ENCODE peak calls at places on chromosomes 11 and 22, in ten cellular contexts. C is endodermal cell, S is heart right ventricle, P is nephron progenitor cell, J is left ventricle myocardium inferior, G is cardiac muscle cell, Q is fibroblast of lung, X is dorsolateral prefrontal cortex, H is uterus, D is progenitor cell of endocrine pancreas. I is an unnamed sample.

GRCh38 chr22:43426816-43427215 is 15.0 kb downstream of the MPPED1 start:
- DNase-seq in X (no peak), G (no peak), S (no peak), Q (no peak), J (no peak), P (no peak), D (no peak), H (no peak), C (no peak), I (no peak)

GRCh38 chr11:68615657-68616056 is 68.7 kb upstream of the GAL start:
- DNase-seq in S (no peak), P (no peak), G (no peak), J (no peak), Q (no peak), X (no peak), H (no peak), D (no peak), C (no peak), I (no peak)

GRCh38 chr11:12802418-12803085 is 128.3 kb downstream of the TEAD1 start:
- DNase-seq in P (no peak), J (no peak), D (no peak), G (peak), Q (peak), S (peak), X (no peak), H (peak), C (no peak), I (no peak)

GRCh38 chr11:121807051-121807450 is 309.0 kb downstream of the BLID start:
- DNase-seq in H (no peak), X (no peak), P (no peak), G (no peak), D (no peak), S (no peak), Q (no peak), C (no peak), J (no peak), I (no peak)

GRCh38 chr11:47000033-47000432 is 63.5 kb downstream of the CSTPP1 start:
- DNase-seq in S (no peak), Q (peak), X (no peak), H (no peak), J (no peak), D (no peak), P (no peak), C (no peak), G (peak), I (no peak)

GRCh38 chr11:11397043-11397415 is 44.0 kb upstream of the CSNK2A3 start:
- DNase-seq in D (no peak), S (no peak), Q (peak), J (no peak), X (no peak), P (no peak), C (no peak), H (no peak), G (peak), I (no peak)

GRCh38 chr11:35478411-35479139 is 46.8 kb downstream of the PAMR1 start:
- DNase-seq in Q (peak), P (no peak), X (peak), D (no peak), G (peak), C (no peak), J (no peak), H (peak), S (peak), I (no peak)

GRCh38 chr11:33310720-33311500 is 53.7 kb downstream of the HIPK3 start:
- DNase-seq in H (no peak), Q (peak), P (no peak), C (no peak), J (no peak), X (no peak), S (no peak), G (peak), D (no peak), I (no peak)

GRCh38 chr11:121408830-121409229 is 43.3 kb upstream of the SORL1 start:
- DNase-seq in D (no peak), S (no peak), X (no peak), G (no peak), P (no peak), H (no peak), Q (no peak), C (no peak), J (no peak), I (no peak)

GRCh38 chr11:117305145-117305544 is 10.9 kb downstream of the BACE1 start:
- DNase-seq in Q (no peak), X (no peak), C (no peak), D (no peak), G (no peak), H (no peak), P (no peak), J (no peak), S (no peak), I (no peak)

GRCh38 chr11:95659088-95659487 is 130.5 kb downstream of the FAM76B start:
- DNase-seq in C (no peak), P (no peak), D (no peak), G (no peak), S (no peak), Q (peak), X (no peak), J (no peak), H (no peak), I (no peak)

GRCh38 chr11:78054971-78055370 is 8.7 kb upstream of the THRSP start:
- DNase-seq in H (no peak), C (no peak), D (no peak), Q (no peak), S (no peak), G (no peak), X (no peak), P (no peak), J (no peak), I (no peak)

GRCh38 chr22:36136475-36136874 is 24.1 kb downstream of the APOL3 start:
- DNase-seq in G (peak), P (no peak), D (no peak), J (no peak), H (no peak), X (no peak), C (no peak), Q (peak), S (no peak), I (no peak)

GRCh38 chr11:72378704-72379383 is 55.5 kb downstream of the CLPB start:
- DNase-seq in X (peak), Q (peak), S (peak), P (no peak), J (peak), D (no peak), G (peak), C (no peak), H (peak), I (no peak)

GRCh38 chr22:28123989-28124766 is 205.1 kb upstream of the PITPNB start:
- DNase-seq in J (no peak), G (no peak), H (no peak), P (no peak), S (no peak), Q (no peak), C (no peak), X (no peak), D (no peak), I (no peak)

GRCh38 chr11:61626580-61627380 is 45.9 kb upstream of the SYT7 start:
- DNase-seq in C (peak), G (no peak), P (no peak), D (peak), S (peak), J (peak), Q (peak), X (no peak), H (no peak), I (no peak)

GRCh38 chr11:20308601-20309000 is 54.9 kb upstream of the HTATIP2 start:
- DNase-seq in H (no peak), C (no peak), P (no peak), Q (no peak), X (no peak), J (no peak), D (no peak), G (no peak), S (no peak), I (no peak)

GRCh38 chr11:60129853-60130252 is 41.4 kb downstream of the MS4A2 start:
- DNase-seq in J (no peak), P (no peak), S (no peak), H (no peak), C (no peak), X (no peak), Q (no peak), G (no peak), D (no peak), I (no peak)

GRCh38 chr11:47916361-47916841 is 64.0 kb upstream of the PTPRJ start:
- DNase-seq in P (no peak), G (peak), X (no peak), J (peak), Q (peak), S (peak), H (peak), C (peak), D (no peak), I (no peak)

GRCh38 chr11:1049071-1049405 is 12.5 kb upstream of the MUC6 start:
- DNase-seq in Q (no peak), D (no peak), X (peak), C (no peak), G (no peak), P (no peak), J (no peak), H (no peak), S (no peak), I (no peak)

GRCh38 chr11:1054143-1055108 is 17.9 kb upstream of the MUC6 start:
- DNase-seq in G (peak), Q (no peak), P (peak), D (no peak), H (no peak), S (no peak), X (peak), J (no peak), C (no peak), I (no peak)

GRCh38 chr11:8612522-8612921 is 18.5 kb upstream of the STK33 start:
- DNase-seq in H (no peak), Q (no peak), X (no peak), C (peak), J (no peak), G (no peak), D (no peak), S (no peak), P (no peak), I (peak)

GRCh38 chr11:8615633-8616032 is 21.6 kb upstream of the STK33 start:
- DNase-seq in J (no peak), Q (no peak), P (no peak), G (no peak), S (no peak), H (no peak), X (no peak), C (no peak), D (no peak), I (no peak)

GRCh38 chr11:8614497-8614896 is 20.5 kb upstream of the STK33 start:
- DNase-seq in G (no peak), H (no peak), Q (no peak), C (no peak), X (no peak), S (no peak), P (no peak), D (no peak), J (no peak), I (no peak)

GRCh38 chr11:8610532-8611116 is 16.6 kb upstream of the STK33 start:
- DNase-seq in D (no peak), Q (no peak), P (peak), S (no peak), J (no peak), X (no peak), G (no peak), C (peak), H (no peak), I (peak)

DNA sequence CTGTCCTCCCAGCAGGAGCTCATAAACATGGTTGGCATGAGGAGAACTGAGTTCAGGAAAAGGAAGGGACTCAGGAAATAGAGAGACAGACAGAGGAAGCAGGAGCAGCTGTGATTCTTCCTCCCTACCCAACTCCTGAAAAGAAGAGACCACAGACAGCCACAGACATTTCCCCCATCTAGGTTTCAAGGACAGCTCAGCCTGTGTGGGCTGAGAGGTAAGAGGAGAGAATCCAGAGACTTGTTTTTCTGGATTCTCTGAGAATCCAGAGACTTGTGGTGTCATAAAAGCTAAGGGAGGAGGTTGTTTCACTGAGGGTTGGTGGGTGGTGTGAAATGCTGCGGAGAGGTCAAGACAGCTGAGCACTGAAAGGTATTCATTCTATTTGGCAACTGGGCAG is 19.0 kb upstream of the STK33 start:
- DNase-seq in J (no peak), P (no peak), G (peak), X (no peak), S (no peak), C (no peak), Q (peak), D (no peak), H (no peak), I (no peak)
- TF ChIP-seq CTCF in J (no peak), P (no peak), G (no peak), X (no peak), S (no peak), C (no peak), Q (no peak), D (no peak), H (no peak), I (no peak)

GRCh38 chr11:119533462-119533861 is 110.5 kb upstream of the THY1 start:
- DNase-seq in G (no peak), C (no peak), X (no peak), P (no peak), D (no peak), H (no peak), J (no peak), Q (no peak), S (no peak), I (no peak)

GRCh38 chr11:119537641-119538253 is 114.8 kb upstream of the THY1 start:
- DNase-seq in C (peak), X (no peak), Q (no peak), P (no peak), G (no peak), H (no peak), J (no peak), D (no peak), S (no peak), I (no peak)

GRCh38 chr11:119538748-119539147 is 115.8 kb upstream of the THY1 start:
- DNase-seq in S (no peak), D (no peak), Q (no peak), G (peak), X (no peak), C (peak), J (no peak), H (no peak), P (no peak), I (no peak)

GRCh38 chr11:119533931-119534694 is 111.1 kb upstream of the THY1 start:
- DNase-seq in Q (peak), P (peak), G (peak), J (peak), H (peak), C (peak), D (peak), S (peak), X (peak), I (peak)

GRCh38 chr11:119536801-119537200 is 113.8 kb upstream of the THY1 start:
- DNase-seq in C (no peak), D (no peak), H (no peak), P (no peak), Q (no peak), X (no peak), S (no peak), J (no peak), G (no peak), I (no peak)
- TF ChIP-seq CTCF in C (peak), D (no peak), H (no peak), P (no peak), Q (no peak), X (no peak), S (no peak), J (no peak), G (no peak), I (no peak)

DNA sequence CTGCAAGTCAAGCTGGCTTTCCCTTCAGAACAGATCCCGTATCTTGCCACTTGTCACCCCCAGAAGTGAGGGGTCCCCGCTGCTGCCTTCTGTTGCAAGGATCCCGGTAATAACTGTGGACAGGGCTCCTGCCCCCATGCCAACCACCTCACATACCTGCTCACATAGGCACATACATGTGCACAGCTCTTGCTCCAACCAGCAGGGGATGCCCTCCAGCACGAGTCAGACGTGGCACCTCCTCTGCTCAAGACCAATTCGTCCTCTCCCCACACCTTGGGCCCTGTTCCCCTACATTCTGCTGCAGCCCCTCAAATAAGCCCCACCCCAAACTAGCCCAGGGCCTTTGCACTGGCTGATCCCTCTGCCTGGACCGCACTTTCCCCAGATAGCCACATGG is 163.3 kb downstream of the CRYBB2 start:
- DNase-seq in X (no peak), D (no peak), H (no peak), C (no peak), S (no peak), Q (no peak), G (no peak), J (no peak), P (no peak), I (no peak)
- TF ChIP-seq CTCF in X (no peak), D (no peak), H (no peak), C (peak), S (no peak), Q (no peak), G (peak), J (peak), P (no peak), I (no peak)

GRCh38 chr11:56093008-56093407 is at the start of gene OR8I2:
- DNase-seq in P (no peak), D (no peak), S (no peak), J (no peak), H (no peak), X (no peak), G (no peak), Q (no peak), C (no peak), I (no peak)

GRCh38 chr11:56089697-56090096 is 3.4 kb upstream of the OR8I2 start:
- DNase-seq in J (no peak), Q (no peak), G (no peak), X (no peak), S (no peak), H (no peak), D (no peak), C (no peak), P (no peak), I (no peak)
- TF ChIP-seq CTCF in J (no peak), Q (no peak), G (no peak), X (no peak), S (no peak), H (no peak), D (no peak), C (no peak), P (no peak), I (no peak)

GRCh38 chr22:18070556-18071306 is 7.1 kb upstream of the PEX26 start:
- DNase-seq in H (no peak), C (no peak), J (no peak), D (no peak), S (no peak), G (no peak), Q (no peak), P (no peak), X (no peak), I (no peak)
- TF ChIP-seq CTCF in H (no peak), C (peak), J (no peak), D (peak), S (peak), G (peak), Q (peak), P (peak), X (no peak), I (peak)

DNA sequence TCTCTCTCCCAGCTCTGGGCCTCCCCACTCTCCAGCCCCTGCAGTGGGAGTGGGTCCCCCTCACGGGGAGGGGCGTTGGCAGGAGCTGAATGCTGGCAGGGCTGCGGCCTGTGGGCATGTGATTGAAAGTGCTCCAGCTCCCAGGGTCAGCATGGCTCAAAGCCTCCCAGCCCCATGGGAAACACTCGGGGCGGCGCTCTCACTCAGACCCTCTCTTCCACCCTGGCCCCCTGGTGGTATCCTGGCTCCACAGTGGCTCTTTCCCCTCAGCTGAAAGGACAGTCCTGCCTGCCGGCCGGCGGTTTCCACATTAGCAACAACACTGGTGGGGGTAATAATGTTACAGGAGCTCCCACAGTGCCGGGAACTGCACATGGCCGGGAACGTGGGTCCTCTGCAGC is 35.5 kb downstream of the POLR3H start:
- DNase-seq in C (peak), Q (no peak), S (peak), X (peak), D (no peak), H (no peak), G (no peak), P (peak), J (peak), I (no peak)
- TF ChIP-seq CTCF in C (peak), Q (no peak), S (peak), X (peak), D (peak), H (no peak), G (no peak), P (peak), J (peak), I (no peak)

I was measured in osteocyte.